ENCODE peak calls at places on chromosomes 5 and 9, in six cellular contexts. E is H54; Y is kidney; U is fibroblast of lung; R is mesendoderm; V is activated naive CD8-positive, alpha-beta T cell treated with anti-CD3 and anti-CD28 coated beads, Interleukin-2, amount 50 U/mL, for 16 hours. Z is an unnamed sample.

GRCh38 chr5:138466900-138467710 is 1.8 kb downstream of the EGR1 start:
- DNase-seq in E (no peak), Y (peak), U (peak), R (no peak), V (no peak), Z (peak)

GRCh38 chr9:115250646-115251045 is 132.7 kb upstream of the TNC start:
- DNase-seq in E (peak), Y (no peak), U (peak), R (peak), V (no peak), Z (peak)

GRCh38 chr9:131282688-131283422 is 6.5 kb upstream of the FAM78A start:
- DNase-seq in E (no peak), Y (no peak), U (peak), R (peak), V (no peak), Z (no peak)

GRCh38 chr5:140806834-140807775 is at the start of gene PCDHA4:
- DNase-seq in E (no peak), Y (peak), U (no peak), R (peak), V (no peak), Z (no peak)

GRCh38 chr5:133779828-133780475 is 167.6 kb upstream of the FSTL4 start:
- DNase-seq in E (no peak), Y (no peak), U (no peak), R (peak), V (no peak), Z (no peak)

GRCh38 chr5:172534229-172535169 is 80.2 kb upstream of the SH3PXD2B start:
- DNase-seq in E (no peak), Y (no peak), U (peak), R (no peak), V (no peak), Z (no peak)

GRCh38 chr5:149005077-149005892 is 57.6 kb downstream of the SH3TC2 start:
- DNase-seq in E (no peak), Y (no peak), U (no peak), R (no peak), V (no peak), Z (no peak)

GRCh38 chr9:131739192-131739961 is 499 bp downstream of the RAPGEF1 start:
- DNase-seq in E (no peak), Y (peak), U (peak), R (peak), V (no peak), Z (peak)

GRCh38 chr5:158720316-158720715 is 379.4 kb downstream of the EBF1 start:
- DNase-seq in E (no peak), Y (no peak), U (no peak), R (no peak), V (no peak), Z (no peak)

GRCh38 chr5:122267195-122267594 is 44.8 kb upstream of the SNCAIP start:
- DNase-seq in E (no peak), Y (no peak), U (no peak), R (peak), V (no peak), Z (no peak)

GRCh38 chr5:100623719-100624118 is 88.5 kb downstream of the FAM174A start:
- DNase-seq in E (no peak), Y (no peak), U (peak), R (peak), V (no peak), Z (peak)

GRCh38 chr9:801399-802071 is 40.0 kb upstream of the DMRT1 start:
- DNase-seq in E (no peak), Y (no peak), U (peak), R (peak), V (no peak), Z (no peak)